ENCODE peak calls at places on chromosome 22, in five cellular contexts. X is RPMI7951, M is mucosa of gallbladder, H is upper lobe of right lung, U is activated T-cell treated with anti-CD3 and anti-CD28 coated beads for 1 hour. I is an unnamed sample.

GRCh38 chr22:32733196-32733595 is 68.3 kb upstream of the TIMP3 start:
- DNase-seq in M (no peak), H (no peak), U (no peak), X (peak), I (no peak)

GRCh38 chr22:35376728-35377472 is 4.0 kb upstream of the HMOX1 start:
- DNase-seq in M (peak), U (no peak), X (peak), H (peak), I (peak)

GRCh38 chr22:46766611-46767010 is 4.2 kb downstream of the TBC1D22A start:
- DNase-seq in U (no peak), H (no peak), M (no peak), X (no peak), I (no peak)

GRCh38 chr22:19215360-19215759 is 36.8 kb upstream of the SLC25A1 start:
- DNase-seq in X (no peak), U (no peak), M (no peak), H (no peak), I (no peak)

GRCh38 chr22:45672564-45673481 is 1.2 kb downstream of the ATXN10 start:
- DNase-seq in M (no peak), U (no peak), X (peak), H (no peak), I (no peak)

GRCh38 chr22:37379716-37380115 is 47.6 kb downstream of the ELFN2 start:
- DNase-seq in H (no peak), X (no peak), M (no peak), U (no peak), I (no peak)

GRCh38 chr22:49880281-49880680 is 26.6 kb downstream of the ZBED4 start:
- DNase-seq in U (no peak), X (no peak), H (peak), M (no peak), I (no peak)

GRCh38 chr22:46734830-46735453 is 3.1 kb downstream of the CERK start:
- DNase-seq in U (peak), M (no peak), X (no peak), H (peak), I (no peak)

GRCh38 chr22:31603081-31603525 is 58.9 kb downstream of the PISD start:
- DNase-seq in X (no peak), H (no peak), M (no peak), U (no peak), I (no peak)

I was measured in body of pancreas.